ENCODE peak calls at places on chromosomes 13 and 19, in nine cellular contexts. B is keratinocyte, D is AG09319, E is HFFc6, T is AG10803, V is body of pancreas, W is nephron progenitor cell, S is WTC11, X is IMR-90. L is an unnamed sample.

GRCh38 chr13:50319603-50320296 is 304.5 kb downstream of the KCNRG start:
- DNase-seq in T (peak; percentile 62), V (no peak), S (no peak), B (no peak), E (peak; percentile 28), W (no peak), X (peak; percentile 29), D (no peak), L (peak; percentile 26)

GRCh38 chr19:15014579-15014978 is 34.7 kb upstream of the CASP14 start:
- DNase-seq in W (peak; percentile 22), X (no peak), B (no peak), D (no peak), E (no peak), T (no peak), V (no peak), S (peak; percentile 22), L (no peak)

GRCh38 chr19:35240322-35240721 is 8.5 kb upstream of the LSR start:
- DNase-seq in E (no peak), W (no peak), S (no peak), T (no peak), D (no peak), V (no peak), B (no peak), X (no peak), L (no peak)

GRCh38 chr19:51550848-51551672 is 19.6 kb upstream of the SIGLEC6 start:
- DNase-seq in E (no peak), V (no peak), W (no peak), D (no peak), S (no peak), X (no peak), T (no peak), B (no peak), L (no peak)

GRCh38 chr19:15397236-15397635 is 17.6 kb upstream of the AKAP8 start:
- DNase-seq in T (no peak), B (no peak), D (no peak), W (no peak), V (no peak), E (no peak), S (no peak), X (no peak), L (no peak)

GRCh38 chr19:53047379-53047778 is 2.8 kb downstream of the ERVV-2 start:
- DNase-seq in T (no peak), B (no peak), W (no peak), S (no peak), D (no peak), V (no peak), X (no peak), E (no peak), L (no peak)

GRCh38 chr19:33638167-33639033 is 16.6 kb downstream of the CHST8 start:
- DNase-seq in S (no peak), D (no peak), E (no peak), V (no peak), B (no peak), T (no peak), X (no peak), W (no peak), L (no peak)

GRCh38 chr19:1173845-1174809 is at the start of gene SBNO2:
- DNase-seq in V (peak; percentile 91), E (peak; percentile 76), T (peak; percentile 82), X (peak; percentile 80), S (peak; percentile 96), D (peak; percentile 58), W (peak; percentile 95), B (no peak), L (no peak)

GRCh38 chr13:72399351-72399750 is 328.1 kb downstream of the MZT1 start:
- DNase-seq in T (no peak), D (no peak), X (no peak), W (no peak), E (no peak), B (no peak), S (no peak), V (no peak), L (no peak)
- TF ChIP-seq CTCF in T (no peak), D (no peak), X (no peak), W (no peak), E (no peak), B (no peak), S (no peak), V (no peak), L (no peak)

GRCh38 chr19:47545061-47545948 is 27.6 kb downstream of the ZNF541 start:
- DNase-seq in T (no peak), B (no peak), S (peak; percentile 38), X (no peak), V (peak; percentile 14), E (no peak), D (no peak), W (no peak), L (no peak)

GRCh38 chr19:47549341-47549768 is 23.6 kb downstream of the ZNF541 start:
- DNase-seq in E (no peak), V (no peak), X (no peak), T (no peak), D (no peak), S (no peak), B (no peak), W (no peak), L (no peak)

GRCh38 chr19:47544476-47544875 is 28.5 kb downstream of the ZNF541 start:
- DNase-seq in V (no peak), W (no peak), B (no peak), S (no peak), D (no peak), X (no peak), T (no peak), E (no peak), L (no peak)

GRCh38 chr19:47550129-47550528 is 22.8 kb downstream of the ZNF541 start:
- DNase-seq in T (no peak), W (no peak), D (no peak), X (no peak), S (no peak), E (no peak), V (no peak), B (no peak), L (no peak)

DNA sequence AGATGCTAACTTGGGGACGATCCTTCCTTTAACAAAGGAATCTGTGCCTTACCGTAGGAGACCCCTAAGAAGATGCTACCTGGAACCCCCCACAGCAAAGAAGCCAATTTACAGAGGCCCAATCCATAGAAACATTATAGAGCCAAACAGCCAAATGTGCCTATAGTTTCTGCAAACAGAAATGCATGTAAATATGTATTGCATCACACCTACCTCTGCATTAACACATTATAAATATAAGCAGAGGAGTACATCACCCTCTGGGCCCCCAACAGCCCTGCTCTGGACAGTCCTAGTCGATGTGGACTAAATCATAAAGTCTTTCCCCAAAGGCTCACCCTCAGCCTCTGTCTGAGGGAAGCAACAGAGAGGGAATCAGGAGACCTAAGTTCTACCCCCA is 25.8 kb downstream of the ZNF541 start:
- DNase-seq in E (no peak), W (no peak), B (no peak), T (no peak), S (no peak), D (no peak), V (no peak), X (no peak), L (no peak)
- TF ChIP-seq CTCF in E (no peak), W (no peak), B (no peak), T (no peak), S (no peak), D (no peak), V (no peak), X (no peak), L (no peak)

GRCh38 chr19:40315812-40316475 is 30.8 kb upstream of the AKT2 start:
- DNase-seq in V (no peak), W (no peak), B (no peak), X (no peak), S (no peak), E (no peak), T (no peak), D (no peak), L (no peak)

GRCh38 chr19:40309666-40310065 is 24.5 kb upstream of the AKT2 start:
- DNase-seq in S (no peak), X (no peak), E (no peak), T (no peak), V (no peak), B (no peak), D (no peak), W (no peak), L (no peak)

GRCh38 chr19:40314646-40315045 is 29.5 kb upstream of the AKT2 start:
- DNase-seq in B (no peak), S (no peak), D (no peak), X (no peak), W (no peak), V (no peak), T (no peak), E (no peak), L (no peak)

GRCh38 chr19:40313229-40313983 is 28.3 kb upstream of the AKT2 start:
- DNase-seq in S (no peak), T (no peak), W (no peak), X (no peak), E (no peak), D (no peak), V (no peak), B (no peak), L (no peak)

DNA sequence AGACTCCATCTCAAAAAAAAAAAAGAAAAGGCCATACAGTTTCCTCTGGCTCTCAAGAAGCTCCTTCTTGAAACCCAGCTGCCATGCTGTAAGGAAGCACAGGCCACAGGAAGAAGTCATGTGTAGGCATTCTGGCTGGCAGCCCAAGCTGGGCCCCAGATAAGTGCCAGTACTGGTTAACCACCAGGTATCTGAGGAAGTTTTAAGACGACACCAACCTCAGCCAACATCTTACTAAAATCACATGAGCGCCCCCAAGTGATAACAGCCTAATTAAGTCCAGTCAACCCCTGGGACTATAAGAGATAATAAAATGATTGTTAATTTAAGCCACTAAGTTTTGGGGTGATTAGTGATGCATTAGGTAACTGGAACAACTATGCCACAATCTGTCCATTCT is 27.4 kb upstream of the AKT2 start:
- DNase-seq in D (no peak), E (no peak), T (no peak), B (no peak), X (no peak), S (no peak), W (no peak), V (no peak), L (no peak)
- TF ChIP-seq CTCF in D (no peak), E (no peak), T (no peak), B (no peak), X (no peak), S (no peak), W (no peak), V (no peak), L (no peak)

GRCh38 chr13:109728061-109728460 is 58.3 kb downstream of the IRS2 start:
- DNase-seq in T (no peak), W (no peak), B (no peak), S (no peak), E (no peak), X (no peak), D (no peak), V (no peak), L (no peak)

GRCh38 chr13:109730832-109731335 is 55.5 kb downstream of the IRS2 start:
- DNase-seq in W (no peak), X (no peak), B (no peak), D (no peak), S (no peak), E (peak; percentile 10), V (no peak), T (no peak), L (no peak)

GRCh38 chr13:109727251-109727650 is 59.1 kb downstream of the IRS2 start:
- DNase-seq in V (no peak), W (no peak), E (no peak), D (no peak), S (no peak), X (no peak), T (no peak), B (no peak), L (no peak)

GRCh38 chr13:109725995-109726637 is 60.3 kb downstream of the IRS2 start:
- DNase-seq in W (no peak), T (no peak), V (no peak), E (no peak), S (no peak), X (no peak), B (no peak), D (no peak), L (no peak)

DNA sequence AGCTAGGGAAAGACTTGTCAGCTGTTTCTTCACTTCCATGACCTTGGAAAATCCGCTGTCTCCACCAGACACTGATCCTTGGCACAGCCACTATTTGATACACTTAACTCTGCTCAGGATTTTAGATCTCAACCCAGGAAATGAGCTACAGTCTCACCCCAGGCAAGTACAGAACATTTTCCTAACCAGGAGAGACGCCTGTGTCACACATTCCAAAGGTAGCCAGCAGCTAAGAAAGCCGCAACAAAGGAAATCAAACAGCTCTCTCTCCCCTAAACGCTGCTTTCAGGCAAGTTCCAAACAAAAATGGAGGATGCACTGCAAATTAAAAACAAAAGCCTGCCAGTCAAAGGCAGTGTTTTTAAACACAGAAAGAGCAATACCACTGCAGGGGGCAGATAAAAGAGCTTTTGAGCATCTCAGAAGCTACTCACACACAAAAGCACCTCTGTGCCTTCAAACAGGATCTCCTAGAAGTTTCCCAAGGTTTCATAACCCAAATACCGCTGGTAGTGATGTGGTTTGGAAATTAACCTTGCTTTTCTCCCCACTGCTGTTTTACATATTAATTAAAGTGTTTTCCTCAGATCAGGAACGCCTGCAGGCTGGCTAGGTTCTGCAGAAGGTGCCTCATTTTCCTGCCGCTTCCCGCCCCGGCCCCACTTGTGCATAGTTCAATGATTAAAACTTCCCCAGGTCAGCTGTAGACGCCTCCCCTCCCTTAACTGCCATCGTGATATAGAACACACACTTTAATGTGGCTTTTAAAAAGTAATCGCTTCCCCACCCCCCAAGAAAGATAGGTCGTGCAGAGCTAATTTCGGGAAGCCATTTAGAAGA is 57.1 kb downstream of the IRS2 start:
- DNase-seq in W (no peak), T (no peak), B (no peak), D (no peak), V (no peak), X (no peak), S (no peak), E (no peak), L (no peak)
- TF ChIP-seq CTCF in W (no peak), T (no peak), B (no peak), D (no peak), V (no peak), X (no peak), S (no peak), E (no peak), L (no peak)

L was measured in AG04449.